ENCODE peak calls at places on chromosome 6, in nine cellular contexts. O is adrenal gland, T is cardiac muscle cell, Q is fibroblast of the aortic adventitia, N is colonic mucosa, P is fibroblast of pulmonary artery, D is ovary, G is breast epithelium, F is tibial nerve. H is an unnamed sample.

GRCh38 chr6:110341671-110342304 is 16.4 kb downstream of the METTL24 start:
- DNase-seq in O (no peak), T (peak; percentile 70), Q (no peak), N (no peak), P (peak; percentile 53), D (no peak), G (no peak), F (no peak), H (no peak)

GRCh38 chr6:13624871-13625288 is 9.7 kb downstream of the NOL7 start:
- DNase-seq in O (no peak), T (peak; percentile 55), Q (peak; percentile 48), N (no peak), P (peak; percentile 65), D (no peak), G (no peak), F (no peak), H (no peak)

GRCh38 chr6:135497412-135498177 is at the start of gene AHI1:
- DNase-seq in O (peak; percentile 97), T (peak; percentile 96), Q (peak; percentile 89), N (peak; percentile 94), P (peak; percentile 94), D (peak; percentile 96), G (peak; percentile 89), F (peak; percentile 90), H (peak; percentile 96)

GRCh38 chr6:128899651-128900050 is 16.7 kb downstream of the LAMA2 start:
- DNase-seq in O (no peak), T (no peak), Q (peak; percentile 81), N (no peak), P (peak; percentile 57), D (no peak), G (no peak), F (no peak), H (no peak)

GRCh38 chr6:44542401-44543116 is 155.1 kb downstream of the CDC5L start:
- DNase-seq in O (peak; percentile 41), T (no peak), Q (no peak), N (no peak), P (no peak), D (peak; percentile 58), G (peak; percentile 7), F (no peak), H (peak; percentile 58)

GRCh38 chr6:37538107-37538506 is 38.4 kb upstream of the CCDC167 start:
- DNase-seq in O (no peak), T (no peak), Q (no peak), N (no peak), P (no peak), D (no peak), G (no peak), F (no peak), H (no peak)

GRCh38 chr6:21327326-21328140 is 266.0 kb upstream of the SOX4 start:
- DNase-seq in O (no peak), T (no peak), Q (no peak), N (no peak), P (no peak), D (no peak), G (no peak), F (no peak), H (no peak)

GRCh38 chr6:136175873-136176272 is 74.2 kb downstream of the MTFR2 start:
- DNase-seq in O (no peak), T (no peak), Q (no peak), N (no peak), P (no peak), D (no peak), G (no peak), F (no peak), H (no peak)

DNA sequence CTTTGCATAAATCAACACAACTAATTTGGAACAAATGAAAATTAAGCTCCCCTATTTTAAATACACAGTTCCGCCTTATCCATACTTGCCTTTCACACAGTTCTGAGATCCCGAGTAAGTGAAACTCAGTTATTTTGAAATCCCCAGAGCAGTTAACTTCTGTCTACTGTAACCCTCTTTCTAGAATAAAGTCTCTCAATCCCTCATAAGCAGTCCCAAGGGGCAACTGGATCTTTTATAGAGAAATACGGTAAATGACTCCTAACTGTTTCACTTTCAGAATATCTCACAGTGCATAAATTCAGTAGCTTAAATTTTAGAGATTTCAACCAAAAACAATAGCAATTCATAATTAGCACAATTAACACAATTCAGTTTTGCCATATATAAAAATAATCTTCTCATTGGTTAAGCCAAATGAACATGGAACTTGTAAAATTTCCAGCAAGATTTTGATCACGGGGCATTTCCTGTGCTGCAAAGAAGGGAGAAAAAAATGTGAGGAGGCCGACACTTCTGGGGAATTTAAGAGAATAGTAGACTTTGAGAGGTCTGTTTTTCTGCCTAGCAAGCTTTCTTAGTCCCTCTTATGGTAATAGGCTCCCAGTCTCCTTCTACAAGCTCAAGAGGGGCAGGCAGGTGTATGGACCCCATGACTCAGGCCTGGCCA is 78.3 kb downstream of the KIF6 start:
- DNase-seq in O (no peak), T (no peak), Q (no peak), N (no peak), P (no peak), D (no peak), G (no peak), F (no peak), H (no peak)
- H3K4me3 ChIP-seq in O (no peak overlapping the region), T (no peak overlapping the region), Q (no peak overlapping the region), N (no peak overlapping the region), P (no peak overlapping the region), D (no peak overlapping the region), G (no peak overlapping the region), F (no peak overlapping the region), H (no peak overlapping the region)

GRCh38 chr6:118544105-118544504 is 4.0 kb upstream of the PLN start:
- DNase-seq in O (no peak), T (no peak), Q (no peak), N (no peak), P (no peak), D (no peak), G (no peak), F (no peak), H (no peak)

GRCh38 chr6:118548136-118548535 is at the start of gene PLN:
- DNase-seq in O (no peak), T (peak; percentile 83), Q (no peak), N (no peak), P (no peak), D (no peak), G (no peak), F (no peak), H (no peak)

GRCh38 chr6:118551063-118551672 is 3.1 kb downstream of the PLN start:
- DNase-seq in O (no peak), T (peak; percentile 64), Q (peak; percentile 80), N (no peak), P (peak; percentile 80), D (no peak), G (no peak), F (no peak), H (no peak)

GRCh38 chr6:118542184-118542952 is 5.7 kb upstream of the PLN start:
- DNase-seq in O (no peak), T (no peak), Q (peak; percentile 95), N (no peak), P (peak; percentile 52), D (no peak), G (no peak), F (no peak), H (no peak)

DNA sequence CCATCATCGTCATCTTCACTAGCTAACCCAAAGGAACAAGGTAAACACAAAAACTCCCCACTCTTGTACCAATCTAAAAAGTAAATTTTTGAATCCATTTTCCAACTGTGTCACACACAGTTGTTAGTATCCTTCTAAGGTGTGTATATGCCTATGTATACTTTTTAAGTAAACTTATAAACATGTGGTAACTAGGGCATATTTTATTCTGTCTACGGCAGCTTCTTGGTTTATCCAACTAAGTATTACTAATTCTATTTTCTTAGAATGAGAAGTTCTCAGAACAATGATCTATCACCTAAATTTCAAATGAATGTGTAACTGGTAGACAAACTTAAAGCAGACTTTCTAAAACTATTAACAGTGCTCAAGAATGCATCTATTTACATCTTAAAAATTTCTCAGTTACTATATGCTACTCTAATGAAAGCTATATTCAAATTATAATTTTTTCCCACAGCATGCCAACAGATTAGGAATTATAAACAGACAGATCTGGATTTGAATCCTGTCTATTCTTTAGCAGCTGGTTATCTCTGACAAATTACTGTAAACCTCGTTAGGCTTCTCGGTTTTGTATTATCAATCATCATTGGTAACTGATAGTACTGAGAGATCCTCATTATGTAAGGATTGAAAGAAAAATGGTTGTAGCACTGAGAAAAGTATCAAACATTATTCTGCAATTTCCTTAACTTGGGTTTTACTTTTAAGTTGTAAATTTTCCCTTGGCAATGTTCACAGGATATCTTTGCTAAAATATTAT is 1.7 kb upstream of the PLN start:
- DNase-seq in O (no peak), T (no peak), Q (no peak), N (no peak), P (no peak), D (no peak), G (no peak), F (no peak), H (no peak)
- H3K4me3 ChIP-seq in O (no peak overlapping the region), T (no peak overlapping the region), Q (no peak overlapping the region), N (no peak overlapping the region), P (no peak overlapping the region), D (peak overlapping the region; percentile 10), G (no peak overlapping the region), F (no peak overlapping the region), H (peak overlapping the region; percentile 58)

DNA sequence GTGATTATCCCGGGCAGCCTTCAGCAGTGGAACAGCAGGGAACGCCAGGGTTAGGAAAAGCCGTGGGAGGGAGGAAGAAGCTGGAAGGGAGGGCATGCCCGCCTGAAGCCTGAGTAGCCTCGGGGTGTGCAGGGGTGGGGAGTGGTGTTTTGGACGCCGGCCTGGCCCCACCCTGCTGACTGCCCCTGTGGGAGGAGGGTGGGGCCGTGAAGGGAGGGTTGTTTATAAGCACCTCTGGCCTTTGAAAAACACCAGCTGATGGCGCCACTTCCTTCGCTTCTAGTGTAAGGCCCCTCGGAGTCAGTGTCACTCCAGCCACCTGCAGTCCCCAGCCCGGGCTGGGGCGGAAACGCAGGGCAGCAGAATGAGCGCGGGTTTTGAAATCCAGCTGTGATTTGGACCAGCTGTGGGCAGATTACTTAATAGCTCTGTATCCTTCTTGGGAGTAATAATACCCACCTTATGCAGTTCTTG is 52.8 kb upstream of the BMP6 start:
- DNase-seq in O (no peak), T (peak; percentile 32), Q (peak; percentile 69), N (peak; percentile 72), P (peak; percentile 42), D (peak; percentile 74), G (peak; percentile 20), F (peak; percentile 67), H (no peak)
- H3K4me3 ChIP-seq in O (no peak overlapping the region), T (no peak overlapping the region), Q (no peak overlapping the region), N (no peak overlapping the region), P (no peak overlapping the region), D (peak overlapping the region; percentile 21), G (peak overlapping the region; percentile 24), F (peak overlapping the region; percentile 10), H (peak overlapping the region; percentile 22)

GRCh38 chr6:53765270-53765669 is 29.5 kb upstream of the LRRC1 start:
- DNase-seq in O (no peak), T (no peak), Q (no peak), N (no peak), P (peak; percentile 4), D (no peak), G (no peak), F (no peak), H (no peak)

GRCh38 chr6:53766930-53767329 is 27.9 kb upstream of the LRRC1 start:
- DNase-seq in O (no peak), T (no peak), Q (no peak), N (no peak), P (no peak), D (no peak), G (no peak), F (no peak), H (no peak)

DNA sequence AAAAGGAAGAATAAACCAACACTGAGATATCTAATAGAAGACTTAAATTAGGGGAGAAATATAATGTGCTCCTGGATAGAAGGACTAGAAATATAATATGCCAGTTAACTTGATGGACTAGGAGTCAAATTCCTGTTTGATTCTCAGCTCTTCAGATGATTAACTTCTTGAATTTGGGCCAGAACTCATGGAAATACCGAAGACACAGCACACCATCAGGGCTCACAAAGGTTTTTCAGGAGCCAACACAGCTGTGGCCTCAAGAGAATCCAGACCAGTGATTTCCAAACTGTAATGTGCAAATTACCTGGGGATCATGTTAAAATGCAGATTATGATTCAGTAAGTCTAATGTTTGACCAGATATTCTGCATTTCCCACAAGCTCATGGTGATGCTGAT is 33.8 kb upstream of the LRRC1 start:
- DNase-seq in O (no peak), T (no peak), Q (no peak), N (no peak), P (no peak), D (no peak), G (no peak), F (no peak), H (no peak)
- H3K4me3 ChIP-seq in O (no peak overlapping the region), T (no peak overlapping the region), Q (no peak overlapping the region), N (no peak overlapping the region), P (no peak overlapping the region), D (no peak overlapping the region), G (no peak overlapping the region), F (no peak overlapping the region), H (no peak overlapping the region)